ENCODE peak calls at places on chromosomes 6 and 20, in nine cellular contexts. D is H1, U is GM23338, Y is endothelial cell of umbilical vein, M is Panc1, R is transverse colon, J is HL-60, V is GM12878, K is upper lobe of left lung. T is an unnamed sample.

GRCh38 chr6:37673436-37673835 is 24.2 kb downstream of the MDGA1 start:
- DNase-seq in D (no peak), K (no peak), Y (no peak), U (no peak), R (no peak), J (no peak), M (no peak), V (no peak), T (no peak)

GRCh38 chr6:25309886-25310285 is 30.7 kb downstream of the CARMIL1 start:
- DNase-seq in U (no peak), V (no peak), K (no peak), M (no peak), J (no peak), R (no peak), Y (no peak), D (no peak), T (no peak)

GRCh38 chr6:133591330-133591729 is 297.6 kb upstream of the TCF21 start:
- DNase-seq in J (no peak), K (no peak), D (no peak), M (no peak), V (no peak), R (no peak), U (no peak), Y (no peak), T (no peak)

GRCh38 chr6:130602151-130602770 is 224.9 kb upstream of the SMLR1 start:
- DNase-seq in K (no peak), Y (peak; percentile 98), V (no peak), D (no peak), M (peak; percentile 67), J (no peak), U (no peak), R (no peak), T (no peak)

GRCh38 chr20:46703435-46703834 is 6.0 kb upstream of the SLC2A10 start:
- DNase-seq in M (no peak), J (no peak), D (no peak), K (no peak), R (no peak), V (no peak), Y (no peak), U (no peak), T (no peak)

GRCh38 chr20:32004963-32005362 is 5.3 kb upstream of the CCM2L start:
- DNase-seq in U (peak; percentile 62), V (no peak), J (no peak), Y (no peak), R (no peak), M (no peak), D (no peak), K (no peak), T (no peak)

GRCh38 chr6:13334953-13335352 is 6.6 kb upstream of the TBC1D7 start:
- DNase-seq in R (no peak), J (no peak), K (no peak), V (no peak), D (no peak), M (no peak), U (no peak), Y (peak; percentile 89), T (no peak)

GRCh38 chr6:159874475-159874874 is 16.3 kb upstream of the MAS1 start:
- DNase-seq in Y (no peak), K (no peak), J (no peak), U (no peak), D (no peak), R (no peak), V (no peak), M (no peak), T (no peak)

GRCh38 chr20:23049201-23049932 is at the start of gene THBD:
- DNase-seq in U (peak; percentile 68), Y (peak; percentile 86), D (peak; percentile 81), V (no peak), R (peak; percentile 56), K (peak; percentile 88), M (no peak), J (peak; percentile 55), T (no peak)

GRCh38 chr20:23048283-23049200 is 930 bp downstream of the THBD start:
- DNase-seq in D (peak; percentile 80), J (peak; percentile 84), Y (peak; percentile 70), V (no peak), R (peak; percentile 37), U (peak; percentile 84), K (peak; percentile 85), M (no peak), T (peak; percentile 36)

GRCh38 chr20:23047738-23048214 is 1.7 kb downstream of the THBD start:
- DNase-seq in V (no peak), K (peak; percentile 51), D (no peak), J (no peak), U (peak; percentile 12), M (no peak), R (no peak), Y (peak; percentile 47), T (no peak)

GRCh38 chr20:23050847-23051627 is 1.6 kb upstream of the THBD start:
- DNase-seq in U (peak; percentile 97), Y (peak; percentile 94), V (no peak), D (peak; percentile 98), R (peak; percentile 54), K (peak; percentile 82), M (no peak), J (peak; percentile 63), T (peak; percentile 35)

DNA sequence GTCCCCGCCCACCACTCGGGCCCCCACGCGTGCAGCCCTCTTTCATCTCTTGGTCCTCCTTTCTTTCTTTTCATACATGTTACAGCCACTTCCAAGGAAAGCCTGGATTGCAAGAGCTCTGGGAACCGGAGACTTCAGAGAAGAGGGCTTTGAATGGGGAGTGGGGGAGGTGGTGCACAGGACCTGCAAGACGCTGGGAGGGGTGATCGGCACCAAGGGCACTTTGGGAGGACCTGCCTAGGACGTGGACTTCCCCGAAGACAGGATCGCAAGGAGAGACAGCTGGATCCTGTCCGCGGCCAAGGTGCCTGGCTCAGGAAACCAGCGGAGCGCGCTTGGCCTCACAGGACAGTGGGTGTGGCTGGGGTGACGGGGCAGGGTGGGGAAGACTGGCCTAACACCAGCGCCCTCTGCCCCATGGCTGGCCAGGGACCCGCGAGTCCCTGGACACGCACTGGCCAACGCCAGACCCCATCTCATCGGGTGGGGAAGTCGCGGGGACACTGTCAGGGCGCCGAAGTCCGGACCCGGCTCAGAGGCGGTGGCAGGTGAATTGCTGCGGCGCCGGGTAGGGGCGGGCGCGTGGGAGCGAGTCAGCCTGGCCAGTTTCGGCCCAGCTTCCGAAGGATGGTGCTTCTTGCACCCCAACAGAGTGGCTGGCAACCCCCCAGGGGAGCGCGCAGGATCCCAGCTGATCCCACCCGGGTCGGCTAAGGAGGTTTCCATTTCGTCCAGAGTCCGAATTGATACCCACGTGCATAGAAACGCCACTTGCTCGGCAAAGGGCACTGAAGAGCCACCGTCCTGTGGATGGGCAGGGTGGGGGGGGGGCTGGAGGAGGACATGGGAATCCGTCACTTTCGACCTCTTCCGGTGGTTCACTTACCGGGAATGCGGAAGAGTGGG is 714 bp upstream of the THBD start:
- DNase-seq in R (no peak), Y (no peak), D (peak; percentile 79), M (no peak), V (no peak), U (peak; percentile 53), J (no peak), K (peak; percentile 75), T (no peak)
- TF ChIP-seq POLR2AphosphoS5 in R (no peak), Y (no peak), D (no peak), M (no peak), V (no peak), U (no peak), J (no peak), K (peak; percentile 10), T (no peak)

DNA sequence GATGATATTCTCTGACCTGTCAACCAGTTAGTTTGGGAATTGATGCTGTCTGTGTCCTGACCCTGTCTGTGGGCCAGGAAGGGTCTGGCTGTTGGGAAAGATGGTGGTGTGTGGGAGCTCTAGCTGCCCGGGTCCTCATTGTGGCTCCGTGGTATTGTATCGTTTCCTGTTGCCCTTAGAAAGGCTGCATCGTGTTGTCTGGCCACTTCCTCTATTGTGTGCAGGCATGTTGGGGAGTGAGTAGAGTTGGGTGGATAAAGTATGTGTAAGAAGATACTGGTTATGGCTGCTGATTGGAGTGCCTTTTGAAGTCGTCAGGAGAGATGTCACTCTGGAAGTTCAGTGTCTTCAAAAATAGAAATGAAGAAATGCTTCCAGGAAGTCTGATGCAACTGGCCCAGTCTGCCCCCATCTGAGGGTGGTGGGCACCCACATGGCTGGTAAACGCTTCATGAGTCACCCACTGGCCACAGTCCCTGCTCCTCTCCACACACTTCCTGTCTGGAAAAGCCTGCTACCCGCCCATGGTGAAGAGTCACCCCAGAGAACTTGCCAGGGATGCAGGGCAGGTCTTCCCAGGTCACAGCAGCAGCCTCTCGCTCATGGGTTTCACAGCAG is 27.9 kb downstream of the PPARD start:
- DNase-seq in U (no peak), M (no peak), J (peak; percentile 92), K (peak; percentile 85), R (peak; percentile 50), Y (peak; percentile 83), V (no peak), D (no peak), T (no peak)
- TF ChIP-seq POLR2AphosphoS5 in U (no peak), M (no peak), J (peak; percentile 100), K (peak; percentile 86), R (no peak), Y (peak; percentile 29), V (no peak), D (no peak), T (peak; percentile 3)

DNA sequence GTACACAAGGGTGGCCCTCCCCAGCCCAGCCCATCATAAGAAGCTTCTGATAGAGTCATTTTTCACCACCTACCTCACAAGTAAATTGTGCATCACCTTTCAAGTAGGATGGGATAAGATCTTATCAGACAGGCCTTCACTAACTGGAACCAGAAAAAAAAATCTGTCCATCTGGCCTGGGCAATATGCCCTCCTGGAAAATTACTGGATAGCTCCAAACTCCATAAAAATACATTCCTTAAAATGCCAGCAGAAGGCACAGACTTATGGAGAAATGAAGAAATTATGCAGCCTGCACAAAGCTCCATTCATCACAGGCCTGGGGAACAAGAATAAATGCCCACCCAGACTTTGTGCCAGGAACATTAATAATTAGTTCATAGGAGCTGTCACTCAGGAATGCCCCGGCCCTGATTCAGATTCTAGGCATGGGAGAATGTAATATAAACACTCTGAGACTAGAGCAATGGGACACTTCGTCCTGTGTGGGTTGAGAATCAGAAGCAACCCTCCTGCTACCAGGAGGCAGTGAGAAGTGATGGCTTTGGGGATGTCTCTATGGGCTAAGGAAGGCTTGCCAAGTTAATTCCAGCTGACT is 199.3 kb downstream of the OTOR start:
- DNase-seq in U (no peak), V (no peak), K (no peak), M (no peak), J (no peak), Y (no peak), D (no peak), R (no peak), T (no peak)
- TF ChIP-seq POLR2AphosphoS5 in U (no peak), V (no peak), K (no peak), M (no peak), J (no peak), Y (no peak), D (no peak), R (no peak), T (no peak)

GRCh38 chr6:52014391-52014790 is 73.0 kb downstream of the PKHD1 start:
- DNase-seq in R (no peak), D (no peak), M (no peak), V (no peak), U (no peak), J (no peak), K (no peak), Y (no peak), T (no peak)

GRCh38 chr6:52012582-52012981 is 74.8 kb downstream of the PKHD1 start:
- DNase-seq in D (no peak), U (no peak), M (no peak), Y (no peak), J (no peak), V (no peak), K (no peak), R (no peak), T (no peak)

GRCh38 chr6:52010145-52010544 is 77.3 kb downstream of the PKHD1 start:
- DNase-seq in Y (no peak), K (no peak), D (no peak), M (no peak), R (no peak), J (no peak), U (no peak), V (no peak), T (no peak)

GRCh38 chr6:52013035-52013434 is 74.4 kb downstream of the PKHD1 start:
- DNase-seq in K (no peak), D (no peak), V (no peak), U (no peak), R (no peak), M (no peak), Y (no peak), J (no peak), T (no peak)

GRCh38 chr6:52009736-52010135 is 77.7 kb downstream of the PKHD1 start:
- DNase-seq in R (no peak), M (no peak), Y (no peak), J (no peak), V (no peak), K (no peak), D (no peak), U (no peak), T (no peak)
- TF ChIP-seq POLR2AphosphoS5 in R (no peak), M (no peak), Y (no peak), J (no peak), V (no peak), K (no peak), D (no peak), U (no peak), T (no peak)